ENCODE peak calls at places on chromosomes 5 and 9, in five cellular contexts. K is heart left ventricle, W is left ventricle myocardium inferior, Z is cardiac muscle cell, N is gastrocnemius medialis. Y is an unnamed sample.
A peak's percentile ranks its signal among the peaks of the same experiment; 100 is the strongest.

GRCh38 chr5:123937230-123937629 is 425.3 kb downstream of the CSNK1G3 start:
- DNase-seq in N (peak; percentile 17), K (peak; percentile 21), Z (peak; percentile 73), W (no peak), Y (no peak)

GRCh38 chr5:112914584-112914983 is 7.4 kb downstream of the REEP5 start:
- DNase-seq in Z (no peak), W (no peak), N (no peak), K (no peak), Y (no peak)

GRCh38 chr9:127519301-127520166 is 68.2 kb downstream of the LRSAM1 start:
- DNase-seq in K (peak; percentile 47), W (no peak), Z (peak; percentile 98), N (no peak), Y (peak; percentile 83)

GRCh38 chr5:75828029-75828428 is 110.8 kb upstream of the POC5 start:
- DNase-seq in W (no peak), N (no peak), Z (no peak), K (no peak), Y (no peak)

GRCh38 chr5:158992104-158992740 is 107.5 kb downstream of the EBF1 start:
- DNase-seq in K (no peak), W (no peak), N (no peak), Z (peak; percentile 59), Y (no peak)

GRCh38 chr9:88258587-88258986 is 120.3 kb upstream of the SPATA31C2 start:
- DNase-seq in Z (peak; percentile 62), N (no peak), K (peak; percentile 52), W (peak; percentile 76), Y (no peak)

GRCh38 chr9:124660341-124660801 is 110.7 kb downstream of the NR6A1 start:
- DNase-seq in W (no peak), N (no peak), K (no peak), Z (peak; percentile 71), Y (no peak)

GRCh38 chr5:2381861-2382260 is 369.6 kb downstream of the IRX2 start:
- DNase-seq in N (no peak), W (no peak), K (no peak), Z (no peak), Y (no peak)

GRCh38 chr9:33180526-33181184 is 13.5 kb upstream of the B4GALT1 start:
- DNase-seq in N (no peak), K (no peak), W (no peak), Z (peak; percentile 76), Y (no peak)

GRCh38 chr9:68530618-68531017 is 10.1 kb downstream of the TMEM252 start:
- DNase-seq in N (peak; percentile 86), Z (peak; percentile 58), W (peak; percentile 81), K (peak; percentile 84), Y (no peak)

GRCh38 chr9:132507670-132508469 is 74.5 kb upstream of the BARHL1 start:
- DNase-seq in W (peak; percentile 50), N (peak; percentile 25), Z (peak; percentile 79), K (peak; percentile 54), Y (no peak)

GRCh38 chr5:54309237-54309636 is 1.1 kb downstream of the ARL15 start:
- DNase-seq in W (no peak), Z (peak; percentile 18), N (no peak), K (no peak), Y (no peak)

GRCh38 chr9:123401879-123402513 is 46.0 kb downstream of the CRB2 start:
- DNase-seq in W (no peak), N (no peak), Z (peak; percentile 67), K (no peak), Y (peak; percentile 4)

GRCh38 chr9:137074657-137075274 is 2.6 kb upstream of the UAP1L1 start:
- DNase-seq in K (no peak), Z (no peak), W (no peak), N (no peak), Y (no peak)

GRCh38 chr5:21184566-21184965 is 1196.6 kb upstream of the CDH18 start:
- DNase-seq in Z (no peak), W (no peak), K (no peak), N (no peak), Y (no peak)

GRCh38 chr5:180820788-180821321 is 18.2 kb upstream of the MGAT1 start:
- DNase-seq in N (no peak), W (no peak), Z (peak; percentile 33), K (peak; percentile 16), Y (no peak)

GRCh38 chr9:138067594-138068367 is 190.2 kb downstream of the CACNA1B start:
- DNase-seq in W (no peak), K (peak; percentile 9), Z (no peak), N (no peak), Y (no peak)

GRCh38 chr9:33817327-33818166 is 587 bp downstream of the UBE2R2 start:
- DNase-seq in N (peak; percentile 61), Z (peak; percentile 80), W (peak; percentile 60), K (peak; percentile 60), Y (no peak)

GRCh38 chr5:35129921-35130485 is 82.3 kb upstream of the AGXT2 start:
- DNase-seq in W (no peak), K (no peak), N (no peak), Z (peak; percentile 6), Y (no peak)

GRCh38 chr9:136643596-136644342 is 18.9 kb upstream of the EGFL7 start:
- DNase-seq in K (peak; percentile 48), Z (no peak), N (no peak), W (peak; percentile 17), Y (no peak)

GRCh38 chr9:101635473-101635872 is 40.7 kb upstream of the PPP3R2 start:
- DNase-seq in K (no peak), W (no peak), N (no peak), Z (no peak), Y (no peak)

GRCh38 chr9:121876212-121876611 is 216.9 kb downstream of the TTLL11 start:
- DNase-seq in K (no peak), Z (no peak), N (no peak), W (no peak), Y (no peak)

GRCh38 chr9:34127035-34127948 is 794 bp upstream of the DCAF12 start:
- DNase-seq in N (no peak), Z (no peak), K (no peak), W (no peak), Y (no peak)

GRCh38 chr9:125189011-125189360 is 617 bp downstream of the PPP6C start:
- DNase-seq in K (no peak), N (peak; percentile 38), Z (no peak), W (peak; percentile 18), Y (no peak)

GRCh38 chr9:6946583-6946982 is 188.8 kb downstream of the KDM4C start:
- DNase-seq in Z (no peak), W (no peak), K (no peak), N (no peak), Y (no peak)

GRCh38 chr5:165508861-165509260 is 2003.4 kb downstream of the MAT2B start:
- DNase-seq in Z (no peak), K (no peak), N (no peak), W (no peak), Y (no peak)

GRCh38 chr5:37326536-37326935 is 44.4 kb downstream of the NUP155 start:
- DNase-seq in W (no peak), N (no peak), K (no peak), Z (no peak), Y (no peak)

GRCh38 chr9:104304925-104305324 is 199.1 kb upstream of the OR13F1 start:
- DNase-seq in N (no peak), K (no peak), Z (no peak), W (no peak), Y (no peak)

GRCh38 chr9:104300125-104300524 is 203.9 kb upstream of the OR13F1 start:
- DNase-seq in K (no peak), N (no peak), Z (no peak), W (no peak), Y (no peak)

GRCh38 chr9:104301770-104302169 is 202.3 kb upstream of the OR13F1 start:
- DNase-seq in K (no peak), W (no peak), Z (no peak), N (no peak), Y (no peak)

DNA sequence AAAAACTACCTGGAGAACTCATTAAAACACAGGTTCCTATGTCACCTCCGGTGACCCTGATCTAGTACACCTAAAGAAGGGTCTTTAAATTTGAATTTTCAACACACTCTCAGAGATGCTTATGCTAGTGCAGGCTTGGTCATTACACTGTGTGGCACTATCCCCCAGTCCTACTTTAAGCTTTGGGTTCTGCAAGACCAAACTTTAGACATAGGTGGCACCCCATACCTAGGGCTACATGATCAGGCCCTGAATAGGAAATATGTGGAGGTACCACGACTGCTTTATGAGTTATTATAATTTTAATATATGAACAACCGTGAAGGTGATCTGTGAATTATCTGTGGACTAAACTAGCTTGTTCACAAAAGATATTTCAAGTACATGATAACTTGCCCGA is 201.3 kb upstream of the OR13F1 start:
- DNase-seq in K (no peak), W (no peak), Z (no peak), N (no peak), Y (no peak)
- TF ChIP-seq CTCF in K (no peak), W (no peak), Z (no peak), N (no peak), Y (no peak)

GRCh38 chr9:4861145-4861544 is 68.4 kb downstream of the RCL1 start:
- DNase-seq in Z (no peak), W (no peak), N (no peak), K (no peak), Y (no peak)

GRCh38 chr9:4859035-4859434 is 66.3 kb downstream of the RCL1 start:
- DNase-seq in Z (no peak), K (no peak), W (no peak), N (no peak), Y (no peak)

GRCh38 chr9:4861736-4862451 is 69.2 kb downstream of the RCL1 start:
- DNase-seq in N (no peak), K (no peak), W (no peak), Z (no peak), Y (no peak)

GRCh38 chr9:4862506-4863250 is 69.9 kb downstream of the RCL1 start:
- DNase-seq in N (peak; percentile 30), W (no peak), Z (peak; percentile 82), K (no peak), Y (no peak)

GRCh38 chr9:4860383-4860782 is 67.6 kb downstream of the RCL1 start:
- DNase-seq in K (no peak), W (no peak), Z (no peak), N (no peak), Y (no peak)
- H3K36me3 ChIP-seq in K (peaks cover 20% of the 10 kb centered on the region), W (peaks cover 30% of the 10 kb centered on the region), Z (no peaks in the 10 kb centered on the region), N (peaks cover 14% of the 10 kb centered on the region), Y (no peaks in the 10 kb centered on the region)

GRCh38 chr5:103244398-103244797 is 14.2 kb upstream of the MACIR start:
- DNase-seq in N (no peak), K (no peak), W (no peak), Z (no peak), Y (no peak)
- H3K4me3 ChIP-seq in N (no peak overlapping the region), K (no peak overlapping the region), W (no peak overlapping the region), Z (no peak overlapping the region), Y (no peak overlapping the region)

DNA sequence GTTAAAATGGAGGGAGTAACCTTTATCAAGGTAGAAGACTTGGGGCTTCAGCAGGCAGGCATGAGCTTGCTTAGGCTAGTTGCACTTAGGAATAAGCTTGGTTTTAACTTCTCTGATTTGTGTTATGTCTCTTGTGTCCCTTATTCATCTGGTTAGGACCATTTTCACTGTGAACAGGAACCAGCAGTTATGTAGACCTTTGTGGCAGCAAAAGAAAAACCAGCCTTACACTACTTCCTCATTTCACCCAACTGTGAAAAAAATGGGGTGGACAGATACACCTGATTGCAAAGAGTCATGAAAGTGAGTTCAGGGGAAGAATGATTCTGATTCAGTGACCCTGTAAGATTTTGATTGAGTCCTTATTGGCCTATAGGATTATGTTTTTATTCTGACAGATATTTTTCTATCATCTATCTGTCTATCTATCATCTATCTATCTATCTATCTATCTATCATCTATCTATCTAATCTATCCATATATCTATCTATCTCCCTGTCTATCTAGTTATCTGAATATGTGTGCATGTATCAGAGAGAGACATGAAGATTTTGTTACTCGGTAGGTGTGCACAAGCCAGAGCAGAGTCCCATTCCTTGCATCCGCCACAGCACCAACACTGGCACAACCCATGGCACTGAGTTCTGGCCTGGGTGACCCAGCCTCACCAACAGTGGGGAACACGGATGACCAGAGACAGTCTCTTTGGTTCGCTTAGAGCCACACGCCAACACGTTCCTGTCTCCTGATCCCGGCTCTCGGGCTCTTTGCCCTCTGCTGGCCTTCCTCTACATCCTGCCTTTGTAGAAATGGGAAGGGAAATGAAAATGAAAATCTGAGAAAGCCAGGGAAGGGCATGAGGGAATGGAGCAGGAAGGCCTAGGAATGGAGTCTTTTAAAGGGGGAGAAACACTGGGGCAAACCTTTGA is 1.3 kb upstream of the ZNF366 start:
- DNase-seq in W (no peak), N (no peak), K (no peak), Z (no peak), Y (no peak)
- TF ChIP-seq CTCF in W (peak; percentile 15), N (no peak), K (no peak), Z (no peak), Y (no peak)